ENCODE peak calls at places on chromosomes 2 and 18, in five cellular contexts. V, J, X, R and Y are unnamed samples.

GRCh38 chr2:138744709-138745108 is 35.5 kb downstream of the NXPH2 start:
- DNase-seq in V (no peak), J (no peak), X (no peak), R (no peak), Y (no peak)

GRCh38 chr2:82636411-82637020 is 1822.6 kb downstream of the SUCLG1 start:
- DNase-seq in V (no peak), J (no peak), X (no peak), R (no peak), Y (peak; percentile 39)

GRCh38 chr18:25737710-25738251 is 352.6 kb downstream of the SS18 start:
- DNase-seq in V (no peak), J (no peak), X (no peak), R (peak; percentile 7), Y (no peak)

GRCh38 chr2:2012505-2012904 is 268.2 kb upstream of the PXDN start:
- DNase-seq in V (no peak), J (no peak), X (no peak), R (no peak), Y (no peak)

GRCh38 chr2:182870227-182870626 is 3.8 kb upstream of the FRZB start:
- DNase-seq in V (peak; percentile 29), J (no peak), X (no peak), R (no peak), Y (peak; percentile 54)

GRCh38 chr18:75124967-75125358 is 84.0 kb downstream of the PTGR3 start:
- DNase-seq in V (no peak), J (no peak), X (no peak), R (no peak), Y (no peak)

GRCh38 chr2:61658841-61659780 is 121.0 kb upstream of the XPO1 start:
- DNase-seq in V (peak; percentile 9), J (no peak), X (peak; percentile 57), R (peak; percentile 44), Y (peak; percentile 45)

GRCh38 chr18:44700652-44701051 is 20.0 kb downstream of the SETBP1 start:
- DNase-seq in V (no peak), J (peak; percentile 86), X (peak; percentile 62), R (no peak), Y (no peak)

GRCh38 chr2:124663293-124663997 is 638.4 kb downstream of the CNTNAP5 start:
- DNase-seq in V (peak; percentile 7), J (no peak), X (no peak), R (no peak), Y (no peak)

GRCh38 chr18:28181616-28182015 is 4.7 kb upstream of the CDH2 start:
- DNase-seq in V (no peak), J (no peak), X (no peak), R (no peak), Y (no peak)

GRCh38 chr2:100264121-100264520 is 58.2 kb downstream of the LONRF2 start:
- DNase-seq in V (no peak), J (no peak), X (no peak), R (no peak), Y (no peak)

GRCh38 chr2:1593371-1594205 is 150.7 kb downstream of the PXDN start:
- DNase-seq in V (no peak), J (no peak), X (no peak), R (no peak), Y (no peak)

GRCh38 chr2:31386648-31387047 is 27.9 kb downstream of the XDH start:
- DNase-seq in V (no peak), J (no peak), X (no peak), R (no peak), Y (peak; percentile 16)

GRCh38 chr18:72543362-72544055 is 633 bp downstream of the CBLN2 start:
- DNase-seq in V (no peak), J (no peak), X (no peak), R (peak; percentile 10), Y (no peak)

GRCh38 chr2:100957971-100958653 is 44.0 kb upstream of the RPL31 start:
- DNase-seq in V (no peak), J (peak; percentile 71), X (peak; percentile 73), R (no peak), Y (no peak)

GRCh38 chr18:69697069-69697468 is 250.6 kb downstream of the CD226 start:
- DNase-seq in V (no peak), J (no peak), X (no peak), R (no peak), Y (no peak)

GRCh38 chr2:204948822-204949221 is 403.5 kb downstream of the PARD3B start:
- DNase-seq in V (no peak), J (no peak), X (no peak), R (no peak), Y (no peak)

GRCh38 chr2:151175857-151176256 is 85.8 kb downstream of the RBM43 start:
- DNase-seq in V (no peak), J (no peak), X (no peak), R (no peak), Y (no peak)

GRCh38 chr2:155427470-155427869 is 729.0 kb downstream of the KCNJ3 start:
- DNase-seq in V (no peak), J (no peak), X (no peak), R (no peak), Y (no peak)

GRCh38 chr2:30243231-30243630 is 11.9 kb downstream of the LBH start:
- DNase-seq in V (no peak), J (no peak), X (no peak), R (no peak), Y (no peak)

GRCh38 chr2:168944065-168944464 is 43.0 kb downstream of the G6PC2 start:
- DNase-seq in V (no peak), J (no peak), X (no peak), R (no peak), Y (peak; percentile 14)

GRCh38 chr18:64100136-64100922 is 48.6 kb downstream of the LINC00305 start:
- DNase-seq in V (no peak), J (no peak), X (no peak), R (no peak), Y (no peak)

GRCh38 chr2:150125708-150126107 is 361.8 kb downstream of the RND3 start:
- DNase-seq in V (no peak), J (no peak), X (peak; percentile 28), R (peak; percentile 7), Y (no peak)

GRCh38 chr2:219356834-219357233 is 24.3 kb upstream of the RESP18 start:
- DNase-seq in V (no peak), J (no peak), X (peak; percentile 35), R (no peak), Y (no peak)

DNA sequence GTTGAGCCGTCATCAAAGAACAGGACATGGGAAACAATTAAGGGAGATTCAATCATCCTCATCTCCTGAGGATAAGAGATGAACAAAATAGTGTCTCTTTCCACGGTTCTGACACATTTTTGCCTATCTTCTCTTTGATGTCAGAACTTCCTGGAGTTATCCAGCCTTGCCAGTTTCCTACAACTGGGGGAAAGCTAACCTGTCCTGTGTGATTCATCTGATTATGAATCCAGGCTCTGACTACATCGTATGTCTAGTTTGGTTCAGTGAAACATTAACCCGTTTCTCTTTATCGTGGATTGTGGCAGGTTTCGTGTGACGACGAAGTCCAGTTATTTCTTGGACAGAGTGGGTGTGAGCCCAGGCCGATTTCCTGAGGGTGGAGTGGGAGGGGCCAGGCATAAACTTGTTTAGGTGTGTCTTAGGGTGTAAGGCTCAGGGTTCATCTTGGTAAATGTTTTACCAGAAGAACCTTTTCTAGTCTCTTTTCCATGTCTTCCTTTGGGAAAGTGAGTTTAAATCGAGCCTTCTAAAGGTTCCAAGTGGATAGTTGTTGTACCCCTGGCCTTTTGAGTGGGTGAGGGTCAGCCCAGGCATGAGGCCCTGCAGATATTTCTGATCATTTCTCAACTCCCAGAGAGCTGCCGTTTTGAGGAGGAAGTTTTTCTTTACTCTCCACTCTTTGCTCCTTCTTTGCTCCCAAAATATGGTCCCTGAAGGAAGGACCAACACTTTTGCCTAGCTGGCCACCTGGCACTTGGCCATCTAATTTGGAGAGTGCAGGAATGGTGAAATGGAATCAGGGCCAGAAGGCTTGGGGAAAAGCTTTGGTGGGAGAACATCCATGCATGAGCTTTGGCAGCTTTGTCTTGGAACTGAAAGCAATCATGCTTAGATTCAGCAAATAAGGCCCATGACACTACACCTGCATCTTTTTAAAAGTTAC is 50.4 kb upstream of the FZD5 start:
- DNase-seq in V (no peak), J (no peak), X (peak; percentile 80), R (no peak), Y (no peak)
- TF ChIP-seq POLR2A in V (no peak), J (peak; percentile 17), X (no peak), R (no peak), Y (no peak)

GRCh38 chr2:27920148-27920885 is 29.8 kb downstream of the BABAM2 start:
- DNase-seq in V (no peak), J (no peak), X (peak; percentile 17), R (peak; percentile 95), Y (no peak)
- TF ChIP-seq POLR2A in V (no peak), J (no peak), X (no peak), R (no peak), Y (no peak)

DNA sequence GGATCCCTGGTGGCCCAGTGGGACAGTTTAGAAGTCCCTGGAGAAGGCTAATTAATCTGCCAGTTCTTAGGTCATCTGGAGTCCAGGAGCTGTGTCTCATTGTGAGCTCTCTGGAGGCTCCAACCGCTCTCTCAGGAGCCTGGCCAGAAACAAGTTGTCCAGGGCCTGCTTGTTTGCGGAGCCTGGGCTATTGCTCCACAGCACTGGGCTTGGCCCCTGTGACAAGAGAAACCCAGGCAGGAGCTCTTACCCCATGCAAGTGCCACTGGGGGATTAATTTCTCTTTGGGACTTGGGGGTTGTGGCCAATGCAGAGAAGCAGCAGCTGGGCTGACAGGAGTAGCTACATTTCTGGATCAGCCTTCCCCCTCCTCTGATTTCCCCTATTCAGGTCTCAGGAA is 24.5 kb upstream of the TNP1 start:
- DNase-seq in V (no peak), J (no peak), X (no peak), R (no peak), Y (no peak)
- TF ChIP-seq POLR2A in V (no peak), J (no peak), X (no peak), R (no peak), Y (no peak)

GRCh38 chr18:31102020-31102684 is at the start of gene DSC2:
- DNase-seq in V (no peak), J (no peak), X (peak; percentile 70), R (no peak), Y (no peak)

GRCh38 chr18:31100598-31101147 is 1.5 kb downstream of the DSC2 start:
- DNase-seq in V (no peak), J (no peak), X (peak; percentile 50), R (no peak), Y (no peak)

GRCh38 chr18:31099490-31100230 is 2.6 kb downstream of the DSC2 start:
- DNase-seq in V (no peak), J (no peak), X (no peak), R (no peak), Y (no peak)

GRCh38 chr18:31102941-31103340 is 720 bp upstream of the DSC2 start:
- DNase-seq in V (no peak), J (no peak), X (no peak), R (no peak), Y (no peak)

GRCh38 chr18:31101148-31102019 is 837 bp downstream of the DSC2 start:
- DNase-seq in V (no peak), J (peak; percentile 80), X (peak; percentile 92), R (no peak), Y (peak; percentile 17)
- TF ChIP-seq POLR2A in V (peak; percentile 67), J (no peak), X (peak; percentile 76), R (no peak), Y (no peak)

GRCh38 chr2:162636206-162636728 is 202.3 kb downstream of the KCNH7 start:
- DNase-seq in V (no peak), J (no peak), X (no peak), R (no peak), Y (no peak)
- TF ChIP-seq POLR2A in V (no peak), J (no peak), X (no peak), R (no peak), Y (no peak)

GRCh38 chr2:67215214-67215613 is 181.9 kb upstream of the ETAA1 start:
- DNase-seq in V (peak; percentile 41), J (peak; percentile 89), X (peak; percentile 89), R (peak; percentile 77), Y (peak; percentile 9)
- TF ChIP-seq POLR2A in V (no peak), J (no peak), X (peak; percentile 31), R (no peak), Y (no peak)